ENCODE peak calls at places on chromosome 16, in four cellular contexts. L is HepG2, X is H1, W is GM12878. B is an unnamed sample.

GRCh38 chr16:47461598-47462266 is 601 bp downstream of the PHKB start:
- DNase-seq in L (peak), W (no peak), X (no peak), B (peak)

GRCh38 chr16:72285324-72285723 is 113.4 kb upstream of the PMFBP1 start:
- DNase-seq in X (peak), W (no peak), L (no peak), B (no peak)

GRCh38 chr16:53198933-53199332 is 144.1 kb downstream of the CHD9 start:
- DNase-seq in X (no peak), W (no peak), L (no peak), B (no peak)

GRCh38 chr16:53518550-53519416 is 15.8 kb upstream of the AKTIP start:
- DNase-seq in L (no peak), W (peak), X (no peak), B (no peak)

GRCh38 chr16:88783391-88784073 is 1.5 kb downstream of the PIEZO1 start:
- DNase-seq in W (no peak), L (no peak), X (no peak), B (no peak)

GRCh38 chr16:25855063-25855462 is 163.3 kb downstream of the HS3ST4 start:
- DNase-seq in X (no peak), L (no peak), W (no peak), B (no peak)

GRCh38 chr16:29994613-29995329 is 646 bp downstream of the HIRIP3 start:
- DNase-seq in W (no peak), X (no peak), L (no peak), B (peak)

GRCh38 chr16:87968541-87968940 is 17.3 kb downstream of the BANP start:
- DNase-seq in L (no peak), W (no peak), X (no peak), B (no peak)

GRCh38 chr16:65178151-65178550 is 56.3 kb upstream of the CDH11 start:
- DNase-seq in X (no peak), W (no peak), L (no peak), B (no peak)

GRCh38 chr16:89015271-89015859 is 38.4 kb upstream of the CBFA2T3 start:
- DNase-seq in W (no peak), X (no peak), L (no peak), B (no peak)

GRCh38 chr16:29307598-29308507 is 98.7 kb downstream of the NPIPB11 start:
- DNase-seq in W (no peak), L (peak), X (no peak), B (no peak)

GRCh38 chr16:54062361-54063346 is 223.9 kb downstream of the IRX3 start:
- DNase-seq in L (no peak), X (no peak), W (no peak), B (no peak)

GRCh38 chr16:67259705-67260104 is 10.9 kb downstream of the SLC9A5 start:
- DNase-seq in L (no peak), W (no peak), X (no peak), B (no peak)

GRCh38 chr16:67260426-67261063 is 11.8 kb downstream of the SLC9A5 start:
- DNase-seq in X (no peak), L (peak), W (no peak), B (peak)

GRCh38 chr16:48384982-48385271 is 286 bp downstream of the SIAH1 start:
- DNase-seq in W (no peak), X (no peak), L (no peak), B (peak)

GRCh38 chr16:75181630-75182029 is 25.3 kb downstream of the CTRB2 start:
- DNase-seq in L (no peak), X (no peak), W (no peak), B (no peak)

GRCh38 chr16:51119576-51120288 is 31.3 kb downstream of the SALL1 start:
- DNase-seq in L (peak), W (no peak), X (no peak), B (no peak)
- TF ChIP-seq HDAC2 in L (peak), W (no peak), X (no peak), B (no peak)

GRCh38 chr16:56631832-56632159 is 663 bp upstream of the MT1M start:
- DNase-seq in L (no peak), X (no peak), W (no peak), B (no peak)

GRCh38 chr16:56632160-56632847 is at the start of gene MT1M:
- DNase-seq in W (no peak), X (no peak), L (no peak), B (no peak)

GRCh38 chr16:56634715-56635440 is 2.4 kb downstream of the MT1M start:
- DNase-seq in W (no peak), X (no peak), L (no peak), B (no peak)

GRCh38 chr16:56632848-56633365 is 448 bp downstream of the MT1M start:
- DNase-seq in W (no peak), L (no peak), X (no peak), B (no peak)

DNA sequence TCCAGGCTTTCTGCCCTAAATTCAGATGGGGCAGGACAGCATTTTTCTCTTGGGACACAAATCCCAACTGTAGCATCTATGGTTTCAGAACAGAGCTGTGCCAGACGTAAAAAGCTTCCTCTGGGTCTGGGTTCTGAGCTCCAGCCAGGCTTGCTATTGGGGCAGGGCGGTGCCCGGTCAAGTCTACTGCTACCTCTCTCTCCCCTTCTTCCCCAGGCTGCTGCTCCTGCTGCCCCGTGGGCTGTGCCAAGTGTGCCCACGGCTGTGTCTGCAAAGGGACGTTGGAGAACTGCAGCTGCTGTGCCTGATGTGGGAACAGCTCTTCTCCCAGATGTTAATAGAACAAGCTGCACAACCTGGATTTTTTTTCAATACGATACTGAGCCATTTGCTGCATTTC is 1.1 kb downstream of the MT1M start:
- DNase-seq in X (no peak), W (no peak), L (no peak), B (no peak)
- TF ChIP-seq EZH2 in X (no peak), W (no peak), L (no peak), B (no peak)

GRCh38 chr16:11418506-11418905 is 73.2 kb downstream of the RMI2 start:
- DNase-seq in X (no peak), W (no peak), L (no peak), B (no peak)
- TF ChIP-seq HDAC2 in X (no peak), W (no peak), L (no peak), B (no peak)

GRCh38 chr16:24116371-24116770 is 139.8 kb upstream of the CACNG3 start:
- DNase-seq in W (no peak), L (no peak), X (no peak), B (peak)
- TF ChIP-seq EZH2 in W (no peak), L (no peak), X (no peak), B (no peak)

GRCh38 chr16:84635702-84636101 is 12.6 kb upstream of the KLHL36 start:
- DNase-seq in L (no peak), W (no peak), X (no peak), B (no peak)

GRCh38 chr16:84631882-84632281 is 14.0 kb upstream of the COTL1 start:
- DNase-seq in W (no peak), X (no peak), L (no peak), B (no peak)

GRCh38 chr16:84630446-84631152 is 12.7 kb upstream of the COTL1 start:
- DNase-seq in W (no peak), X (no peak), L (no peak), B (no peak)

GRCh38 chr16:84631153-84631466 is 13.2 kb upstream of the COTL1 start:
- DNase-seq in X (no peak), W (no peak), L (no peak), B (no peak)

GRCh38 chr16:84633622-84634021 is 14.7 kb upstream of the KLHL36 start:
- DNase-seq in L (no peak), W (no peak), X (no peak), B (no peak)
- TF ChIP-seq HDAC2 in L (no peak), W (no peak), X (no peak), B (no peak)

DNA sequence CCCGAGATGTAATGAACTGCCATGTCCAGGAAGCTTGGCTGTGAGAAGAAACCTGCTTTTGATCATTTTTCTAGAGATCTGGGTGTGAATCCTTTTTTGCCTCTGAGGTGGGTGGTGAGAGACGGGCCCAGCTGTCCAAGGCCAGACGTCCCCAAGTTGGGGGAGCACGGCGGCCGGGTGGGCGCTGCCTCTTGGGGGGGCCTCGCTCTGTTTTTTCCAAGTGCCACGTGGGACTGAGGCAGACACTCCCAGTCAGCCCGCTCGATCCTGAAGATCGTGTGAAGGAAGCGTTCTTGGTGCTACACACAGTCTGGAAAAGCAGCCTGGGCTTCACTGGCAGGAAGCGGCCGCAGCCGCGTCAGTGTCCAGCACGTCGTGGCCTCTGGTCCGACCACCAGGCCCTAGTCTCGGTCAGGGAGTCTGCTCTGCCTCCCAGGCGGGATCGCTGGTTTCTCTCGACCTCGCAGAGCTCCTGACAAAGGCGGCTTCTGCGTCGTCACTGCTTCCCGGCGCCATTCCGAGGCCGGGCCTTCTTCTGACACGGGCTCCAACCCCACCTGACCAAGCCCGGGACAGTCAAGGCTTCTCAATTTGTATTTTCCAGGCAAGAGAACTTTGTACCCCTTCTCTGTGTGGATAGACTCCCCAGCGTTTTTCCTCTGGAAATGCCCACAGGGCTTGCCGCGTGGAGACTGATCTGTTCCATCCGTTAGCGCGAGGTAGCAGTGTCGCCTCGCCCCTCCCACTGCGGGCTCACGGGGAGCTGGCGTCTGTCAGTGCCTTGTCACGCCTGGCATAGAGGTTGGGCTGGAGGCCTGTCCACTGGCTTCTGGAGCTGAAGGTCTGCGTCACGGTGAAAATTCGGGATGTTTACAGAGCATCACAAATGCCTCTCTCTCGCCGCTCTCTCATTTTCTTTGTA is 12.4 kb downstream of the PRSS27 start:
- DNase-seq in L (no peak), W (no peak), X (no peak), B (no peak)
- TF ChIP-seq EZH2 in L (no peak), W (no peak), X (no peak), B (no peak)